ENCODE peak calls at places on chromosomes 1 and 21, in five cellular contexts. A is effector memory CD8-positive, alpha-beta T cell; H is HEK293T; O is GM03348; P is NCI-H345. I is an unnamed sample.

GRCh38 chr21:42558846-42559245 is 45.2 kb downstream of the SLC37A1 start:
- DNase-seq in A (no peak), H (no peak), O (no peak), P (no peak), I (no peak)

GRCh38 chr1:30923597-30923996 is 15.0 kb upstream of the SDC3 start:
- DNase-seq in A (no peak), H (no peak), O (no peak), P (no peak), I (no peak)

GRCh38 chr1:85607126-85607912 is 26.8 kb downstream of the CCN1 start:
- DNase-seq in A (no peak), H (no peak), O (peak), P (no peak), I (no peak)

GRCh38 chr1:9346566-9346965 is 53.9 kb downstream of the SPSB1 start:
- DNase-seq in A (no peak), H (no peak), O (no peak), P (peak), I (no peak)

GRCh38 chr1:85343612-85344255 is 67.3 kb upstream of the BCL10 start:
- DNase-seq in A (no peak), H (no peak), O (peak), P (no peak), I (no peak)

GRCh38 chr1:87757700-87758099 is 429.0 kb downstream of the LMO4 start:
- DNase-seq in A (no peak), H (no peak), O (no peak), P (no peak), I (no peak)

GRCh38 chr1:21324368-21325137 is 34.3 kb upstream of the ECE1 start:
- DNase-seq in A (no peak), H (no peak), O (peak), P (no peak), I (peak)

GRCh38 chr1:25501235-25502058 is 42.0 kb upstream of the LDLRAP1 start:
- DNase-seq in A (no peak), H (no peak), O (peak), P (no peak), I (peak)

GRCh38 chr1:160131803-160132565 is 16.4 kb downstream of the ATP1A2 start:
- DNase-seq in A (no peak), H (no peak), O (no peak), P (no peak), I (no peak)

GRCh38 chr1:175572932-175573871 is 170.2 kb downstream of the TNR start:
- DNase-seq in A (no peak), H (no peak), O (no peak), P (peak), I (no peak)

GRCh38 chr1:53652441-53653199 is 86.3 kb downstream of the GLIS1 start:
- DNase-seq in A (no peak), H (no peak), O (no peak), P (no peak), I (no peak)

GRCh38 chr1:83692524-83693336 is 306.2 kb downstream of the TTLL7 start:
- DNase-seq in A (no peak), H (peak), O (peak), P (peak), I (no peak)

GRCh38 chr1:175900171-175900570 is 156.8 kb upstream of the TNR start:
- DNase-seq in A (no peak), H (no peak), O (no peak), P (no peak), I (no peak)

GRCh38 chr1:56901720-56902119 is 47.1 kb downstream of the C8A start:
- DNase-seq in A (no peak), H (no peak), O (peak), P (no peak), I (no peak)

GRCh38 chr1:244919320-244920282 is 55.3 kb upstream of the HNRNPU start:
- DNase-seq in A (no peak), H (no peak), O (no peak), P (no peak), I (no peak)

GRCh38 chr1:61083014-61083798 is 845 bp downstream of the NFIA start:
- DNase-seq in A (no peak), H (peak), O (peak), P (peak), I (peak)

GRCh38 chr1:25826571-25826970 is 6.8 kb downstream of the MTFR1L start:
- DNase-seq in A (no peak), H (no peak), O (no peak), P (no peak), I (no peak)

GRCh38 chr1:10819198-10819901 is 22.9 kb upstream of the CASZ1 start:
- DNase-seq in A (no peak), H (no peak), O (no peak), P (peak), I (no peak)

GRCh38 chr1:75765697-75766355 is 20.2 kb upstream of the RABGGTB start:
- DNase-seq in A (no peak), H (no peak), O (peak), P (no peak), I (no peak)

GRCh38 chr1:65431111-65431705 is 10.7 kb downstream of the LEPR start:
- DNase-seq in A (no peak), H (peak), O (peak), P (peak), I (no peak)

GRCh38 chr1:236287757-236288619 is 6.2 kb upstream of the ERO1B start:
- DNase-seq in A (no peak), H (peak), O (no peak), P (no peak), I (no peak)

GRCh38 chr21:45312296-45312695 is 24.6 kb upstream of the POFUT2 start:
- DNase-seq in A (no peak), H (no peak), O (no peak), P (no peak), I (no peak)

GRCh38 chr1:152398812-152399698 is 15.0 kb downstream of the CRNN start:
- DNase-seq in A (no peak), H (peak), O (no peak), P (no peak), I (no peak)

GRCh38 chr1:2130871-2131289 is 63.7 kb downstream of the FAAP20 start:
- DNase-seq in A (no peak), H (no peak), O (no peak), P (no peak), I (no peak)

GRCh38 chr1:107267489-107267888 is 126.7 kb downstream of the NTNG1 start:
- DNase-seq in A (no peak), H (no peak), O (no peak), P (no peak), I (no peak)

GRCh38 chr1:78779831-78780230 is 130.2 kb downstream of the IFI44 start:
- DNase-seq in A (no peak), H (no peak), O (peak), P (no peak), I (no peak)

GRCh38 chr1:173784997-173785396 is 39.5 kb upstream of the DARS2 start:
- DNase-seq in A (no peak), H (no peak), O (no peak), P (no peak), I (no peak)

GRCh38 chr1:203085528-203086406 is at the start of gene MYOG:
- DNase-seq in A (no peak), H (no peak), O (no peak), P (no peak), I (no peak)

GRCh38 chr1:83807792-83808191 is 191.1 kb downstream of the TTLL7 start:
- DNase-seq in A (no peak), H (no peak), O (no peak), P (no peak), I (no peak)

GRCh38 chr21:42466700-42467612 is 29.1 kb downstream of the RSPH1 start:
- DNase-seq in A (no peak), H (peak), O (no peak), P (no peak), I (no peak)

GRCh38 chr1:9476790-9477463 is 62.3 kb upstream of the SLC25A33 start:
- DNase-seq in A (no peak), H (no peak), O (no peak), P (peak), I (no peak)

GRCh38 chr1:225446298-225446941 is 18.6 kb upstream of the LBR start:
- DNase-seq in A (no peak), H (no peak), O (no peak), P (no peak), I (no peak)

GRCh38 chr1:204684551-204685235 is 845 bp downstream of the LRRN2 start:
- DNase-seq in A (no peak), H (peak), O (no peak), P (no peak), I (no peak)

GRCh38 chr1:12435639-12436344 is 182.2 kb downstream of the DHRS3 start:
- DNase-seq in A (no peak), H (no peak), O (no peak), P (no peak), I (no peak)

GRCh38 chr1:94247146-94248094 is 10.0 kb upstream of the ARHGAP29 start:
- DNase-seq in A (no peak), H (peak), O (peak), P (peak), I (peak)

I was measured in naive thymus-derived CD4-positive, alpha-beta T cell.